ENCODE peak calls at places on chromosome 20, in six cellular contexts. V is upper lobe of right lung; G is GM23338; N is stromal cell of bone marrow; C is stimulated activated CD8-positive, alpha-beta memory T cell treated with anti-CD3 and anti-CD28 coated beads, Interleukin-7, amount 100 ng/mL, for 4 hours; E is HuH-7. D is an unnamed sample.

GRCh38 chr20:23087587-23088275 is 1.6 kb upstream of the CD93 start:
- DNase-seq in V (no peak), G (no peak), N (no peak), C (no peak), E (no peak), D (no peak)

GRCh38 chr20:33401042-33401921 is at the start of gene CDK5RAP1:
- DNase-seq in V (peak), G (peak), N (peak), C (peak), E (peak), D (peak)

GRCh38 chr20:18506744-18507143 is 996 bp upstream of the SEC23B start:
- DNase-seq in V (no peak), G (peak), N (no peak), C (no peak), E (no peak), D (no peak)

GRCh38 chr20:57388953-57389694 is 2.1 kb upstream of the RBM38 start:
- DNase-seq in V (peak), G (peak), N (peak), C (no peak), E (peak), D (peak)

GRCh38 chr20:1938464-1939269 is 43.5 kb downstream of the SIRPA start:
- DNase-seq in V (peak), G (no peak), N (no peak), C (no peak), E (no peak), D (no peak)

GRCh38 chr20:47284373-47284772 is 72.1 kb downstream of the ZMYND8 start:
- DNase-seq in V (no peak), G (no peak), N (no peak), C (no peak), E (no peak), D (no peak)

GRCh38 chr20:46438156-46438750 is 31.8 kb upstream of the ELMO2 start:
- DNase-seq in V (no peak), G (peak), N (peak), C (no peak), E (peak), D (no peak)

GRCh38 chr20:47117325-47117724 is 222.7 kb downstream of the EYA2 start:
- DNase-seq in V (no peak), G (no peak), N (no peak), C (no peak), E (no peak), D (peak)

GRCh38 chr20:17833036-17833674 is 133.4 kb downstream of the BANF2 start:
- DNase-seq in V (no peak), G (no peak), N (no peak), C (no peak), E (no peak), D (no peak)

D was measured in RWPE2.